ENCODE peak calls at places on chromosomes 4 and X, in nine cellular contexts. P, S, L, W, D, K, Q, V and B are unnamed samples.

GRCh38 chr4:6907658-6908191 is 1.9 kb upstream of the TBC1D14 start:
- DNase-seq in S (peak; percentile 86), P (peak; percentile 74), K (no peak), W (no peak), Q (peak; percentile 21), V (peak; percentile 31), D (peak; percentile 74), L (peak; percentile 84), B (peak; percentile 60)

GRCh38 chr4:6674500-6675149 is 19.1 kb upstream of the S100P start:
- DNase-seq in W (no peak), P (peak; percentile 54), K (no peak), Q (peak; percentile 63), D (peak; percentile 49), V (peak; percentile 60), S (no peak), L (peak; percentile 73), B (peak; percentile 40)

GRCh38 chr4:20305976-20306375 is 54.3 kb downstream of the SLIT2 start:
- DNase-seq in D (no peak), K (no peak), Q (no peak), W (no peak), L (no peak), P (peak; percentile 35), S (no peak), V (no peak), B (no peak)

GRCh38 chr4:122142687-122143086 is 9.4 kb upstream of the BLTP1 start:
- DNase-seq in L (no peak), W (no peak), P (no peak), V (no peak), Q (no peak), D (no peak), S (no peak), K (no peak), B (no peak)

GRCh38 chr4:88276952-88277710 is 7.2 kb downstream of the PPM1K start:
- DNase-seq in W (no peak), K (no peak), P (no peak), D (no peak), V (no peak), S (no peak), L (no peak), Q (no peak), B (peak; percentile 53)

GRCh38 chr4:38606587-38606905 is 57.5 kb upstream of the KLF3 start:
- DNase-seq in S (no peak), Q (no peak), P (no peak), D (no peak), K (no peak), L (no peak), W (no peak), V (no peak), B (no peak)

GRCh38 chr4:163087805-163088204 is 78.9 kb downstream of the NAF1 start:
- DNase-seq in W (no peak), Q (no peak), P (no peak), D (no peak), V (no peak), L (no peak), K (no peak), S (no peak), B (no peak)

GRCh38 chr4:142585411-142585810 is 260.7 kb downstream of the INPP4B start:
- DNase-seq in D (no peak), K (no peak), P (no peak), L (no peak), V (no peak), W (no peak), S (no peak), Q (no peak), B (no peak)

GRCh38 chr4:169024762-169025161 is 14.7 kb upstream of the CBR4 start:
- DNase-seq in L (no peak), K (no peak), D (no peak), S (no peak), W (no peak), Q (peak; percentile 15), V (no peak), P (peak; percentile 37), B (no peak)

GRCh38 chrX:49199906-49200771 is at the start of gene SYP:
- DNase-seq in S (peak; percentile 93), Q (peak; percentile 48), L (peak; percentile 96), P (peak; percentile 83), D (peak; percentile 94), V (peak; percentile 84), W (peak; percentile 85), K (peak; percentile 88), B (peak; percentile 95)

GRCh38 chr4:5474756-5475155 is 233.6 kb downstream of the EVC2 start:
- DNase-seq in W (no peak), D (no peak), K (no peak), P (no peak), S (no peak), Q (no peak), L (peak; percentile 40), V (no peak), B (no peak)

GRCh38 chrX:17040711-17041110 is 94.3 kb downstream of the REPS2 start:
- DNase-seq in K (no peak), Q (no peak), V (no peak), P (no peak), W (no peak), D (no peak), S (no peak), L (no peak), B (no peak)

GRCh38 chr4:86641516-86642090 is 47.5 kb downstream of the PTPN13 start:
- DNase-seq in K (no peak), L (no peak), V (no peak), P (no peak), S (no peak), Q (no peak), W (no peak), D (no peak), B (no peak)

GRCh38 chrX:45621356-45622041 is 420.8 kb upstream of the DIPK2B start:
- DNase-seq in L (no peak), W (no peak), D (no peak), Q (no peak), S (no peak), K (no peak), V (no peak), P (no peak), B (no peak)

GRCh38 chr4:98377626-98378025 is 116.4 kb downstream of the RAP1GDS1 start:
- DNase-seq in Q (no peak), D (no peak), P (no peak), S (no peak), L (no peak), W (no peak), V (no peak), K (no peak), B (no peak)

DNA sequence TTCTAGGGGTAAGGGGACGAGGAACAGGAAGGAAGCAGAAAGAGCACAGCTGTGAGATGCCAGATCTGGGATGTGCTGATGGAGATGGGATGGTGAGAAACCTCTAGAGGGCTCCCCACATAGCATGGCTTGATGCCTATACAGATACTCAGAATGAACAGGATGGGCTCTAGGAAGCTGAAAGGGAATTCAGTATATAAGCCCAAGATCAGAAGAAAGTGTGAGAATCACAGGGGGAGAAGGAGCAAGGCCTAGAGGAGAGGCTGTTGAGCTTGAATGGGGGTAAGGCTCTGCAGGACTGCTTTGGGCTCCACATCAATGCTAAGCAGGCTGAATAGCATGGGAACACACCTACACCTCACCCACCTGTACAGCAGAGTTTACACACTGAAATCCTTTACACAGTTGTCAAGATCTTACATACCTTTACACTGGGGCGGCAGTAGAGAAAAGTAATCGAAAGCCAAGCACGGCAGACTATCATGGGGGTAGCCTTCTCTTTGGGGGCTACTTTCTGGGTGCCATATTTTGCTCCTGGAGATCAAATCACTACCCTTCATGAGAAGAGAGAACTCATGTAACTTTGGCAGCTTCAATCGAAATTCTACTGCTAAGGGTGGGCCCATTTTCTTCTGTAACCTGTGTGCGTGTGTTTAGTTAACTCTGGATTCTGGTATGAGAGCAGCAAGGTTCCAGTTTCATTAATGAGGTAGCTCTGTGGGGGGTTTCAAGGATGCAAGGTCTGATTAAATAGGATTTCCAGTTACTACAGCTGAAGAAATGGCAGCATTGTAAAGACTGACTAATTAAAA is 30.6 kb downstream of the HOPX start:
- DNase-seq in L (peak; percentile 57), D (no peak), S (no peak), W (no peak), V (no peak), P (no peak), Q (no peak), K (no peak), B (no peak)
- TF ChIP-seq CTCF in L (peak; percentile 61), D (no peak), S (no peak), W (no peak), V (no peak), P (peak; percentile 35), Q (peak; percentile 15), K (no peak), B (no peak)

DNA sequence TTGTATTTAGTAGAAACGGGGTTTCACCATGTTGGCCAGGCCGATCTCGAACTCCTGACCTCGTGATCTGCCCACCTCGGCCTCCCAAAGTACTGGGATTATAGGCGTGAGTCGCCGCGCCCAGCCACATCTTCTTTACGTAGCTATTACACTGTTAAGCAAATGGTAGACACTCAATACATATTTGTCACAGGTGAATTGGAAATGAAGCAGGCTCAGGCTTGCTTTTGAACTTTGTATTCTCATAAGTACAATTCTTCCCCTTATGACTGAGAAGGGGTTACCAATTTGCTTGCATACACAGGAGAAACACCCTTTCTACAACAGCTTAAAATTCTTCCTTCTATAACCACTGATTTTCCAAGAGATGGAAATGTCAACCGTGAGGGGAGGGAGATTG is 787 bp upstream of the SRPX2 start:
- DNase-seq in K (no peak), L (no peak), S (no peak), Q (no peak), D (no peak), W (no peak), V (no peak), P (no peak), B (no peak)
- H3K27ac ChIP-seq in K (peak overlapping the region; percentile 87), L (no peak overlapping the region), S (no peak overlapping the region), Q (peak overlapping the region; percentile 30), D (no peak overlapping the region), W (no peak overlapping the region), V (no peak overlapping the region), P (no peak overlapping the region), B (no peak overlapping the region)

GRCh38 chrX:138756234-138756633 is 44.7 kb upstream of the FGF13 start:
- DNase-seq in K (peak; percentile 19), S (no peak), P (no peak), V (no peak), Q (no peak), W (no peak), L (peak; percentile 85), D (peak; percentile 10), B (peak; percentile 56)
- TF ChIP-seq CTCF in K (peak; percentile 19), S (no peak), P (no peak), V (no peak), Q (no peak), W (no peak), L (peak; percentile 78), D (no peak), B (no peak)

DNA sequence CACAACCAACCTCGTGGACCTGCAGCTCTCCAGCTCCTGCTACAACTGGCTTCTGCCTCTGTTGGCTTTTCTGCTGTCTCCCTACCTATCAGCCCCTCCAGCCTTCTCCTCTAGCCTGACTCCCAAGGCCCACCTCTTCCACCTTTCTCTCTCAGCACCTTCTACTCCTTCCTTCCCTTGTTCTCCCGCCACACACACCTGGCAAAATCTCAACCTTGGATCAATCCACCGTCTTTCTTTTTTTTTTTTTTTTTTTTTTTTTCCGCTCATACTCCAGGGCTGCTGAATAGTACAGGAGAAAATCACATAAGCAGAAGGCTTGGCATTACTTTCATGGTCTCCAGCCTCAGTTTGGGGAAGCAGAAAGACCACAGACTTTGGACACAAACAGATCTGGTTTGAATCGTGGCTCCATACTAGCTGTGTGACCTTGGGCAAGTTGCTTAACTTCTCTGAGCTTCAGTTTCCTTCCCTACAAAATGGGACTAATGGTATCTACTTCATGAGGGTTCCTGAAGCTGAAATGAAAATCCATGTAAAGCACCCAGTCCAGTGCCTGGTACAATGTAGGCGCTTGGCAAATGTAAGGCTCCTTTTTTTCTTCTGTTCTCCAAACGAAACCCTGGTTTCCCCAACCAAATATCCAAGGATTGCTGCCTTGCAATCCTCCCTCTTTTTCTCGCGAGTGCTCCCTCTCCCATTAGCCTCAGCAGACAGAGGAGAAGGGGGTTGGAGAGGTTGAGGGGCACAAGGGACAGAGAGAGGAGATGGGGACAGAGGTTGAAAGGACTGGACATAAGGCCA is 1.7 kb downstream of the FGD1 start:
- DNase-seq in L (no peak), D (no peak), Q (no peak), W (no peak), P (no peak), S (no peak), V (no peak), K (no peak), B (no peak)
- H3K27ac ChIP-seq in L (no peak overlapping the region), D (peak overlapping the region; percentile 55), Q (no peak overlapping the region), W (no peak overlapping the region), P (peak overlapping the region; percentile 78), S (no peak overlapping the region), V (no peak overlapping the region), K (peak overlapping the region; percentile 80), B (peak overlapping the region; percentile 50)